ENCODE peak calls at places on chromosomes 2 and 18, in seven cellular contexts. J is neural crest cell; G is activated T-helper 1 cell treated with Interleukin-2 at 50 U/mL for 16 hours; W is AG08396; U is M059J; R is stimulated activated CD4-positive, alpha-beta T cell treated with anti-CD3 and anti-CD28 coated beads, Interleukin-4, amount 100 ng/mL, for 48 hours; D is renal cortical epithelial cell. Q is an unnamed sample.

GRCh38 chr2:11073251-11073650 is 82.0 kb upstream of the SLC66A3 start:
- DNase-seq in J (peak), G (no peak), W (peak), U (peak), R (no peak), D (peak), Q (peak)

GRCh38 chr2:36468463-36469266 is 113.1 kb downstream of the CRIM1 start:
- DNase-seq in J (no peak), G (no peak), W (no peak), U (no peak), R (no peak), D (no peak), Q (no peak)

GRCh38 chr2:104849618-104850097 is 4.3 kb upstream of the POU3F3 start:
- DNase-seq in J (peak), G (no peak), W (peak), U (peak), R (peak), D (peak), Q (peak)

GRCh38 chr18:22846088-22846683 is 86.9 kb upstream of the RBBP8 start:
- DNase-seq in J (no peak), G (no peak), W (no peak), U (peak), R (no peak), D (peak), Q (no peak)

GRCh38 chr2:240293865-240294461 is 141.5 kb upstream of the GPC1 start:
- DNase-seq in J (no peak), G (no peak), W (no peak), U (no peak), R (no peak), D (no peak), Q (no peak)

GRCh38 chr2:2742745-2743144 is 411.7 kb upstream of the MYT1L start:
- DNase-seq in J (no peak), G (no peak), W (no peak), U (no peak), R (no peak), D (no peak), Q (no peak)

GRCh38 chr2:140085674-140086073 is 1305.5 kb upstream of the NXPH2 start:
- DNase-seq in J (no peak), G (no peak), W (no peak), U (no peak), R (no peak), D (peak), Q (no peak)

GRCh38 chr2:150520887-150521664 is 33.6 kb upstream of the RND3 start:
- DNase-seq in J (no peak), G (no peak), W (no peak), U (peak), R (no peak), D (peak), Q (no peak)

GRCh38 chr2:118056165-118056534 is 32.1 kb upstream of the INSIG2 start:
- DNase-seq in J (no peak), G (no peak), W (no peak), U (no peak), R (no peak), D (no peak), Q (no peak)

GRCh38 chr2:25602333-25602723 is 71.0 kb downstream of the DTNB start:
- DNase-seq in J (no peak), G (no peak), W (no peak), U (no peak), R (no peak), D (no peak), Q (no peak)

GRCh38 chr2:171317492-171318125 is 116.2 kb downstream of the METTL8 start:
- DNase-seq in J (no peak), G (no peak), W (no peak), U (no peak), R (no peak), D (no peak), Q (no peak)

GRCh38 chr2:119755906-119756305 is 3.8 kb upstream of the PTPN4 start:
- DNase-seq in J (no peak), G (no peak), W (no peak), U (no peak), R (no peak), D (no peak), Q (no peak)

GRCh38 chr2:241788572-241788971 is 11.9 kb downstream of the GAL3ST2 start:
- DNase-seq in J (no peak), G (no peak), W (no peak), U (peak), R (peak), D (no peak), Q (no peak)

GRCh38 chr18:49225160-49225559 is 235.3 kb downstream of the DYM start:
- DNase-seq in J (no peak), G (no peak), W (peak), U (no peak), R (no peak), D (no peak), Q (no peak)

GRCh38 chr2:29562896-29563295 is 358.5 kb downstream of the ALK start:
- DNase-seq in J (no peak), G (no peak), W (no peak), U (peak), R (no peak), D (no peak), Q (no peak)

GRCh38 chr2:23420840-23421476 is 36.0 kb downstream of the KLHL29 start:
- DNase-seq in J (no peak), G (no peak), W (no peak), U (no peak), R (no peak), D (no peak), Q (no peak)

GRCh38 chr2:66433945-66434678 is 813 bp upstream of the MEIS1 start:
- DNase-seq in J (no peak), G (no peak), W (peak), U (peak), R (no peak), D (peak), Q (peak)

GRCh38 chr2:7031424-7032245 is 114.4 kb downstream of the RNF144A start:
- DNase-seq in J (no peak), G (peak), W (no peak), U (peak), R (peak), D (peak), Q (peak)

GRCh38 chr2:5985551-5986229 is 293.5 kb downstream of the SOX11 start:
- DNase-seq in J (no peak), G (no peak), W (no peak), U (no peak), R (no peak), D (no peak), Q (no peak)

Q was measured in NCI-H510A treated with DMSO at 0.1 percent for 48 hours.